ENCODE peak calls at places on chromosomes 3 and 15, in eight cellular contexts. G, U, I, K, J, O, Y and C are unnamed samples.

GRCh38 chr3:101146946-101147345 is 153.7 kb upstream of the ABI3BP start:
- DNase-seq in G (no peak), U (no peak), I (no peak), K (peak; percentile 23), J (no peak), O (no peak), Y (no peak), C (no peak)

GRCh38 chr3:126083138-126083445 is 832 bp downstream of the SLC41A3 start:
- DNase-seq in G (no peak), U (no peak), I (no peak), K (no peak), J (no peak), O (no peak), Y (no peak), C (no peak)

GRCh38 chr3:52636673-52637072 is 49.0 kb downstream of the PBRM1 start:
- DNase-seq in G (peak; percentile 72), U (no peak), I (no peak), K (peak; percentile 28), J (no peak), O (no peak), Y (no peak), C (peak; percentile 7)

GRCh38 chr3:9769426-9770275 is at the start of gene CAMK1:
- DNase-seq in G (peak; percentile 71), U (peak; percentile 39), I (peak; percentile 88), K (peak; percentile 50), J (peak; percentile 95), O (peak; percentile 91), Y (peak; percentile 2), C (peak; percentile 9)

GRCh38 chr3:111735271-111735758 is 123.8 kb upstream of the PHLDB2 start:
- DNase-seq in G (no peak), U (no peak), I (no peak), K (peak; percentile 97), J (no peak), O (no peak), Y (no peak), C (no peak)

GRCh38 chr3:23356169-23356568 is 153.0 kb downstream of the UBE2E2 start:
- DNase-seq in G (no peak), U (no peak), I (no peak), K (no peak), J (no peak), O (no peak), Y (no peak), C (no peak)

GRCh38 chr3:66588340-66588847 is 87.6 kb upstream of the LRIG1 start:
- DNase-seq in G (no peak), U (no peak), I (no peak), K (peak; percentile 30), J (no peak), O (no peak), Y (no peak), C (no peak)

GRCh38 chr3:129727707-129728106 is 121.2 kb upstream of the PLXND1 start:
- DNase-seq in G (no peak), U (no peak), I (no peak), K (peak; percentile 20), J (no peak), O (no peak), Y (no peak), C (no peak)

GRCh38 chr3:113912551-113913246 is 35.1 kb upstream of the ZDHHC23 start:
- DNase-seq in G (peak; percentile 66), U (no peak), I (no peak), K (peak; percentile 80), J (no peak), O (no peak), Y (peak; percentile 62), C (peak; percentile 59)

GRCh38 chr15:94125131-94125530 is 106.2 kb upstream of the MCTP2 start:
- DNase-seq in G (no peak), U (no peak), I (no peak), K (peak; percentile 83), J (no peak), O (no peak), Y (no peak), C (no peak)

GRCh38 chr3:43753743-43754142 is 63.0 kb downstream of the ABHD5 start:
- DNase-seq in G (no peak), U (no peak), I (no peak), K (peak; percentile 75), J (no peak), O (no peak), Y (no peak), C (no peak)